ENCODE peak calls at places on chromosomes 6 and 20, in seven cellular contexts. One of them, this sample, is unnamed. For H3K36me3, the result is how much of the 10 kb centered on the place peaks cover.

GRCh38 chr6:148593813-148594170 is 153.0 kb upstream of the UST start:
- DNase-seq in breast epithelium: no peak
- DNase-seq in stomach: no peak
- DNase-seq in esophagus muscularis mucosa: no peak
- DNase-seq in prostate gland: no peak
- DNase-seq in transverse colon: no peak
- DNase-seq in spleen: no peak
- DNase-seq in this sample: no peak

GRCh38 chr6:167532410-167533294 is 207.8 kb downstream of the TTLL2 start:
- DNase-seq in breast epithelium: no peak
- DNase-seq in stomach: no peak
- DNase-seq in esophagus muscularis mucosa: no peak
- DNase-seq in prostate gland: no peak
- DNase-seq in transverse colon: no peak
- DNase-seq in spleen: no peak
- DNase-seq in this sample: no peak

GRCh38 chr6:85923013-85923430 is 280.3 kb upstream of the SYNCRIP start:
- DNase-seq in breast epithelium: no peak
- DNase-seq in stomach: no peak
- DNase-seq in esophagus muscularis mucosa: no peak
- DNase-seq in prostate gland: peak
- DNase-seq in transverse colon: no peak
- DNase-seq in spleen: no peak
- DNase-seq in this sample: no peak

GRCh38 chr6:89828988-89829590 is 591 bp upstream of the CASP8AP2 start:
- DNase-seq in breast epithelium: no peak
- DNase-seq in stomach: no peak
- DNase-seq in esophagus muscularis mucosa: no peak
- DNase-seq in prostate gland: no peak
- DNase-seq in transverse colon: peak
- DNase-seq in spleen: peak
- DNase-seq in this sample: no peak

GRCh38 chr6:44126320-44127149 is 717 bp downstream of the MRPL14 start:
- DNase-seq in breast epithelium: no peak
- DNase-seq in stomach: peak
- DNase-seq in esophagus muscularis mucosa: no peak
- DNase-seq in prostate gland: peak
- DNase-seq in transverse colon: peak
- DNase-seq in spleen: peak
- DNase-seq in this sample: peak

GRCh38 chr6:52415917-52416628 is 4.1 kb upstream of the EFHC1 start:
- DNase-seq in breast epithelium: no peak
- DNase-seq in stomach: no peak
- DNase-seq in esophagus muscularis mucosa: no peak
- DNase-seq in prostate gland: no peak
- DNase-seq in transverse colon: no peak
- DNase-seq in spleen: no peak
- DNase-seq in this sample: no peak

GRCh38 chr6:141165012-141165411 is 967.7 kb upstream of the GJE1 start:
- DNase-seq in breast epithelium: no peak
- DNase-seq in stomach: no peak
- DNase-seq in esophagus muscularis mucosa: no peak
- DNase-seq in prostate gland: no peak
- DNase-seq in transverse colon: no peak
- DNase-seq in spleen: no peak
- DNase-seq in this sample: no peak

GRCh38 chr6:135281227-135281626 is 100.1 kb downstream of the MYB start:
- DNase-seq in breast epithelium: no peak
- DNase-seq in stomach: no peak
- DNase-seq in esophagus muscularis mucosa: no peak
- DNase-seq in prostate gland: no peak
- DNase-seq in transverse colon: no peak
- DNase-seq in spleen: no peak
- DNase-seq in this sample: no peak

GRCh38 chr6:106461084-106461483 is 100.6 kb downstream of the CRYBG1 start:
- DNase-seq in breast epithelium: no peak
- DNase-seq in stomach: no peak
- DNase-seq in esophagus muscularis mucosa: no peak
- DNase-seq in prostate gland: no peak
- DNase-seq in transverse colon: no peak
- DNase-seq in spleen: no peak
- DNase-seq in this sample: no peak

GRCh38 chr6:90154666-90155065 is 142.0 kb downstream of the BACH2 start:
- DNase-seq in breast epithelium: no peak
- DNase-seq in stomach: no peak
- DNase-seq in esophagus muscularis mucosa: no peak
- DNase-seq in prostate gland: no peak
- DNase-seq in transverse colon: no peak
- DNase-seq in spleen: no peak
- DNase-seq in this sample: no peak

GRCh38 chr6:122647765-122648164 is 37.6 kb downstream of the PKIB start:
- DNase-seq in breast epithelium: no peak
- DNase-seq in stomach: no peak
- DNase-seq in esophagus muscularis mucosa: no peak
- DNase-seq in prostate gland: no peak
- DNase-seq in transverse colon: no peak
- DNase-seq in spleen: no peak
- DNase-seq in this sample: no peak

GRCh38 chr6:151495380-151495779 is 1.6 kb downstream of the CCDC170 start:
- DNase-seq in breast epithelium: no peak
- DNase-seq in stomach: no peak
- DNase-seq in esophagus muscularis mucosa: no peak
- DNase-seq in prostate gland: no peak
- DNase-seq in transverse colon: no peak
- DNase-seq in spleen: no peak
- DNase-seq in this sample: no peak

GRCh38 chr6:74167951-74168350 is 471.9 kb downstream of the CD109 start:
- DNase-seq in breast epithelium: no peak
- DNase-seq in stomach: no peak
- DNase-seq in esophagus muscularis mucosa: no peak
- DNase-seq in prostate gland: no peak
- DNase-seq in transverse colon: no peak
- DNase-seq in spleen: no peak
- DNase-seq in this sample: no peak

GRCh38 chr6:66605011-66605410 is 898.0 kb upstream of the EYS start:
- DNase-seq in breast epithelium: no peak
- DNase-seq in stomach: no peak
- DNase-seq in esophagus muscularis mucosa: no peak
- DNase-seq in prostate gland: no peak
- DNase-seq in transverse colon: no peak
- DNase-seq in spleen: no peak
- DNase-seq in this sample: no peak

DNA sequence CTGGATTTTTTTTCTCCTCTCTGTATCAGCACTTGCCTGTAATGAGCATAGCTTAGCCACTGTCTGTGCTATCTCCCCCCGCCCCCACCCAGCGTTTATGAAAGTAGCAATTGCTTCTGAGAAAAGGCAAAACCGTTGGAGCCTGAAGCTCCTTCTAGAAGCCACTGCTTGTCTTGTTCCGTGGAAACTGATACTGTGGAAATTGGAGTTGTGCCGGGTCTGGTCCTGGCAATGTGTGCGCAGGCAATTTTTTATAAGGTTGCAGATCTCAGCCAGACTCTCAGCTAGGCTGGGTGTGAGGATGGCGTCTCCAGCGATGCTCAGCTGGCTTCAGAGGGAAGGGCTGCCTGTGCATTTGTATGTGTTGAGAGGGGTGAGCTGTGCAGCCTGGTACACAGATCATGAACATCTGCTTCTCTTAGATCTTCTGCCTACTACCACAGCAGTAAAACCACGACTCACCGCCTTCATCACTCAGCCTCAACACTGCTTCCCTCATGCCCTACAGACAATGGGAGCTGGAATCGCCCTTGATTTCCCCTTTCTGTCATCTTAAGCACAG is 72.4 kb upstream of the GTSF1L start:
- DNase-seq in breast epithelium: no peak
- DNase-seq in stomach: no peak
- DNase-seq in esophagus muscularis mucosa: no peak
- DNase-seq in prostate gland: no peak
- DNase-seq in transverse colon: no peak
- DNase-seq in spleen: no peak
- DNase-seq in this sample: no peak
- TF ChIP-seq POLR2AphosphoS5 in breast epithelium: no peak
- TF ChIP-seq POLR2AphosphoS5 in stomach: no peak
- TF ChIP-seq POLR2AphosphoS5 in esophagus muscularis mucosa: no peak
- TF ChIP-seq POLR2AphosphoS5 in prostate gland: peak
- TF ChIP-seq POLR2AphosphoS5 in transverse colon: no peak
- TF ChIP-seq POLR2AphosphoS5 in spleen: no peak
- TF ChIP-seq POLR2AphosphoS5 in this sample: no peak

DNA sequence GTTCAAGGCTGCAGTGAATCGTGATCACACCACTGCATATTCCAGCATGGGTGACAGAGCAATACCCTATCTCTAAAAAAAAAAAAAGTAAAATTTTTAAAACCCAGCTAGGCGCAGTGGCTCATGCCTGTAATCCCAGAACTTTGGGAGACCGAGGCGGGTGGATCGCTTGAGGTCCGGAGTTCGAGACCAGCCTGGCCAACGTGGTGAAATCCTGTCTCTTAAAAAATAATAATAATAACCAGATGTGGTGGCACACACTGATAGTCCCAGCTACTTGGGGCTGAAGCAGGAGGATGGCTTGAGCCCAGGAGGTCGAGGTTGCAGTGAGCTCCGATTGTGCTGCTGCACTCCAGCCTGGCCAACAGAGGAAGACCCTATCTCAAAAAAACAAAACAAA is 13.5 kb downstream of the MTG2 start:
- DNase-seq in breast epithelium: no peak
- DNase-seq in stomach: no peak
- DNase-seq in esophagus muscularis mucosa: no peak
- DNase-seq in prostate gland: no peak
- DNase-seq in transverse colon: no peak
- DNase-seq in spleen: peak
- DNase-seq in this sample: no peak
- H3K36me3 ChIP-seq in breast epithelium: under half
- H3K36me3 ChIP-seq in stomach: half or more
- H3K36me3 ChIP-seq in esophagus muscularis mucosa: half or more
- H3K36me3 ChIP-seq in prostate gland: under half
- H3K36me3 ChIP-seq in transverse colon: under half
- H3K36me3 ChIP-seq in spleen: half or more
- H3K36me3 ChIP-seq in this sample: half or more

GRCh38 chr20:17959257-17959627 is 9.4 kb downstream of the SNX5 start:
- DNase-seq in breast epithelium: no peak
- DNase-seq in stomach: no peak
- DNase-seq in esophagus muscularis mucosa: no peak
- DNase-seq in prostate gland: no peak
- DNase-seq in transverse colon: no peak
- DNase-seq in spleen: no peak
- DNase-seq in this sample: no peak

GRCh38 chr20:17960927-17961599 is 7.5 kb downstream of the SNX5 start:
- DNase-seq in breast epithelium: no peak
- DNase-seq in stomach: no peak
- DNase-seq in esophagus muscularis mucosa: no peak
- DNase-seq in prostate gland: no peak
- DNase-seq in transverse colon: peak
- DNase-seq in spleen: no peak
- DNase-seq in this sample: no peak

GRCh38 chr20:17956099-17956685 is 12.4 kb downstream of the SNX5 start:
- DNase-seq in breast epithelium: no peak
- DNase-seq in stomach: no peak
- DNase-seq in esophagus muscularis mucosa: no peak
- DNase-seq in prostate gland: no peak
- DNase-seq in transverse colon: no peak
- DNase-seq in spleen: no peak
- DNase-seq in this sample: no peak

GRCh38 chr20:17957505-17958325 is 10.9 kb downstream of the SNX5 start:
- DNase-seq in breast epithelium: no peak
- DNase-seq in stomach: no peak
- DNase-seq in esophagus muscularis mucosa: no peak
- DNase-seq in prostate gland: no peak
- DNase-seq in transverse colon: no peak
- DNase-seq in spleen: no peak
- DNase-seq in this sample: no peak

GRCh38 chr20:17958326-17959256 is 10.0 kb downstream of the SNX5 start:
- DNase-seq in breast epithelium: no peak
- DNase-seq in stomach: no peak
- DNase-seq in esophagus muscularis mucosa: no peak
- DNase-seq in prostate gland: no peak
- DNase-seq in transverse colon: no peak
- DNase-seq in spleen: no peak
- DNase-seq in this sample: no peak
- TF ChIP-seq POLR2A in breast epithelium: no peak
- TF ChIP-seq POLR2A in stomach: no peak
- TF ChIP-seq POLR2A in esophagus muscularis mucosa: no peak
- TF ChIP-seq POLR2A in prostate gland: no peak
- TF ChIP-seq POLR2A in transverse colon: peak
- TF ChIP-seq POLR2A in spleen: no peak
- TF ChIP-seq POLR2A in this sample: no peak

GRCh38 chr6:98832282-98833100 is 1.9 kb upstream of the POU3F2 start:
- DNase-seq in breast epithelium: no peak
- DNase-seq in stomach: no peak
- DNase-seq in esophagus muscularis mucosa: no peak
- DNase-seq in prostate gland: no peak
- DNase-seq in transverse colon: no peak
- DNase-seq in spleen: peak
- DNase-seq in this sample: no peak
- TF ChIP-seq POLR2AphosphoS5 in breast epithelium: no peak
- TF ChIP-seq POLR2AphosphoS5 in stomach: no peak
- TF ChIP-seq POLR2AphosphoS5 in esophagus muscularis mucosa: no peak
- TF ChIP-seq POLR2AphosphoS5 in prostate gland: no peak
- TF ChIP-seq POLR2AphosphoS5 in transverse colon: no peak
- TF ChIP-seq POLR2AphosphoS5 in spleen: no peak
- TF ChIP-seq POLR2AphosphoS5 in this sample: no peak

GRCh38 chr6:35058827-35059522 is 82.2 kb downstream of the TCP11 start:
- DNase-seq in breast epithelium: no peak
- DNase-seq in stomach: peak
- DNase-seq in esophagus muscularis mucosa: no peak
- DNase-seq in prostate gland: no peak
- DNase-seq in transverse colon: no peak
- DNase-seq in spleen: peak
- DNase-seq in this sample: no peak

GRCh38 chr6:35055906-35056305 is 85.2 kb downstream of the TCP11 start:
- DNase-seq in breast epithelium: no peak
- DNase-seq in stomach: no peak
- DNase-seq in esophagus muscularis mucosa: no peak
- DNase-seq in prostate gland: no peak
- DNase-seq in transverse colon: no peak
- DNase-seq in spleen: peak
- DNase-seq in this sample: no peak

GRCh38 chr6:35058041-35058675 is 83.0 kb downstream of the TCP11 start:
- DNase-seq in breast epithelium: no peak
- DNase-seq in stomach: no peak
- DNase-seq in esophagus muscularis mucosa: no peak
- DNase-seq in prostate gland: no peak
- DNase-seq in transverse colon: no peak
- DNase-seq in spleen: peak
- DNase-seq in this sample: no peak

GRCh38 chr6:35057449-35058030 is 83.6 kb downstream of the TCP11 start:
- DNase-seq in breast epithelium: no peak
- DNase-seq in stomach: no peak
- DNase-seq in esophagus muscularis mucosa: no peak
- DNase-seq in prostate gland: no peak
- DNase-seq in transverse colon: no peak
- DNase-seq in spleen: peak
- DNase-seq in this sample: no peak

DNA sequence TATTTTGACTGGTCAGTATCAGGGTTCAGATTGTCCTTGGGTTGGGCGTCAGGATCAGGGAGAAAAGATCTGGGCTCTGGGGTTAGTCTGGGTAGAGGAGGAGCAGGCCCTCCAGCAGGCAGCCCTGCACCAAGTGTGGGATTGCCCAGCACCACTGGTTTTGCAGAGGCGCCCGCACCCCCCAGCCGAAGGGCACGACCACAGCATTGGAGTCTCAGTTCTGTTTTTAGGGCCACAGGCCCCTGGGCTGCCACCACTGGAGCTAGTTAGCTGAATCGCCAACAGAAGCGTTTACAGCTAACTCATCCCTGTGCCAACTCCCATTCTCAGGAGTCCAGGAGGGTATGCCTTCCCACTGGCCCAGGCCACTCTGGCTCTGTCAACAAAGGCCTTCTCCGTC is 84.2 kb downstream of the TCP11 start:
- DNase-seq in breast epithelium: no peak
- DNase-seq in stomach: no peak
- DNase-seq in esophagus muscularis mucosa: no peak
- DNase-seq in prostate gland: no peak
- DNase-seq in transverse colon: no peak
- DNase-seq in spleen: peak
- DNase-seq in this sample: no peak
- H3K36me3 ChIP-seq in breast epithelium: under half
- H3K36me3 ChIP-seq in stomach: half or more
- H3K36me3 ChIP-seq in esophagus muscularis mucosa: half or more
- H3K36me3 ChIP-seq in prostate gland: under half
- H3K36me3 ChIP-seq in transverse colon: under half
- H3K36me3 ChIP-seq in spleen: half or more
- H3K36me3 ChIP-seq in this sample: half or more